ENCODE peak calls at places on chromosome 20, in seven cellular contexts. One of them, this sample, is unnamed. For H3K4me1, the result is how much of the 10 kb centered on the place peaks cover.

GRCh38 chr20:11270566-11270965 is 596.8 kb upstream of the JAG1 start:
- DNase-seq in tibial nerve: no peak
- DNase-seq in IMR-90: no peak
- DNase-seq in A549: no peak
- DNase-seq in adrenal gland: no peak
- DNase-seq in body of pancreas: no peak
- DNase-seq in H1: no peak
- DNase-seq in this sample: no peak

GRCh38 chr20:41615671-41616070 is 2.5 kb downstream of the CHD6 start:
- DNase-seq in tibial nerve: no peak
- DNase-seq in IMR-90: no peak
- DNase-seq in A549: no peak
- DNase-seq in adrenal gland: no peak
- DNase-seq in body of pancreas: no peak
- DNase-seq in H1: no peak
- DNase-seq in this sample: no peak

GRCh38 chr20:3160418-3160817 is 753 bp upstream of the FASTKD5 start:
- DNase-seq in tibial nerve: no peak
- DNase-seq in IMR-90: no peak
- DNase-seq in A549: no peak
- DNase-seq in adrenal gland: no peak
- DNase-seq in body of pancreas: no peak
- DNase-seq in H1: no peak
- DNase-seq in this sample: no peak

GRCh38 chr20:40294175-40294574 is 394.9 kb downstream of the MAFB start:
- DNase-seq in tibial nerve: no peak
- DNase-seq in IMR-90: no peak
- DNase-seq in A549: no peak
- DNase-seq in adrenal gland: no peak
- DNase-seq in body of pancreas: no peak
- DNase-seq in H1: no peak
- DNase-seq in this sample: no peak

GRCh38 chr20:31811796-31812728 is 7.1 kb upstream of the MYLK2 start:
- DNase-seq in tibial nerve: no peak
- DNase-seq in IMR-90: peak
- DNase-seq in A549: no peak
- DNase-seq in adrenal gland: no peak
- DNase-seq in body of pancreas: no peak
- DNase-seq in H1: no peak
- DNase-seq in this sample: no peak

GRCh38 chr20:44073011-44073674 is 113.8 kb downstream of the JPH2 start:
- DNase-seq in tibial nerve: no peak
- DNase-seq in IMR-90: no peak
- DNase-seq in A549: no peak
- DNase-seq in adrenal gland: no peak
- DNase-seq in body of pancreas: no peak
- DNase-seq in H1: peak
- DNase-seq in this sample: no peak

GRCh38 chr20:58569211-58570125 is 54.3 kb upstream of the APCDD1L start:
- DNase-seq in tibial nerve: no peak
- DNase-seq in IMR-90: no peak
- DNase-seq in A549: no peak
- DNase-seq in adrenal gland: no peak
- DNase-seq in body of pancreas: no peak
- DNase-seq in H1: no peak
- DNase-seq in this sample: peak

GRCh38 chr20:3166913-3167342 is 6.4 kb downstream of the LZTS3 start:
- DNase-seq in tibial nerve: no peak
- DNase-seq in IMR-90: no peak
- DNase-seq in A549: no peak
- DNase-seq in adrenal gland: no peak
- DNase-seq in body of pancreas: peak
- DNase-seq in H1: no peak
- DNase-seq in this sample: no peak

GRCh38 chr20:33694666-33695065 is 8.5 kb upstream of the E2F1 start:
- DNase-seq in tibial nerve: no peak
- DNase-seq in IMR-90: no peak
- DNase-seq in A549: no peak
- DNase-seq in adrenal gland: no peak
- DNase-seq in body of pancreas: no peak
- DNase-seq in H1: no peak
- DNase-seq in this sample: no peak

GRCh38 chr20:38418509-38419204 is 16.5 kb downstream of the SNHG17 start:
- DNase-seq in tibial nerve: no peak
- DNase-seq in IMR-90: peak
- DNase-seq in A549: no peak
- DNase-seq in adrenal gland: peak
- DNase-seq in body of pancreas: no peak
- DNase-seq in H1: no peak
- DNase-seq in this sample: no peak

GRCh38 chr20:32343438-32343837 is 14.7 kb upstream of the ASXL1 start:
- DNase-seq in tibial nerve: no peak
- DNase-seq in IMR-90: peak
- DNase-seq in A549: no peak
- DNase-seq in adrenal gland: peak
- DNase-seq in body of pancreas: no peak
- DNase-seq in H1: no peak
- DNase-seq in this sample: no peak

GRCh38 chr20:45934046-45934586 is 367 bp upstream of the PCIF1 start:
- DNase-seq in tibial nerve: peak
- DNase-seq in IMR-90: peak
- DNase-seq in A549: peak
- DNase-seq in adrenal gland: peak
- DNase-seq in body of pancreas: peak
- DNase-seq in H1: no peak
- DNase-seq in this sample: peak

GRCh38 chr20:14956026-14956425 is 618.6 kb upstream of the FLRT3 start:
- DNase-seq in tibial nerve: no peak
- DNase-seq in IMR-90: no peak
- DNase-seq in A549: peak
- DNase-seq in adrenal gland: no peak
- DNase-seq in body of pancreas: no peak
- DNase-seq in H1: no peak
- DNase-seq in this sample: no peak

GRCh38 chr20:24987873-24988835 is 4.4 kb downstream of the APMAP start:
- DNase-seq in tibial nerve: no peak
- DNase-seq in IMR-90: no peak
- DNase-seq in A549: no peak
- DNase-seq in adrenal gland: no peak
- DNase-seq in body of pancreas: no peak
- DNase-seq in H1: no peak
- DNase-seq in this sample: peak
- TF ChIP-seq POLR2A in tibial nerve: no peak
- TF ChIP-seq POLR2A in IMR-90: no peak
- TF ChIP-seq POLR2A in A549: no peak
- TF ChIP-seq POLR2A in adrenal gland: no peak
- TF ChIP-seq POLR2A in body of pancreas: no peak
- TF ChIP-seq POLR2A in H1: no peak
- TF ChIP-seq POLR2A in this sample: no peak

DNA sequence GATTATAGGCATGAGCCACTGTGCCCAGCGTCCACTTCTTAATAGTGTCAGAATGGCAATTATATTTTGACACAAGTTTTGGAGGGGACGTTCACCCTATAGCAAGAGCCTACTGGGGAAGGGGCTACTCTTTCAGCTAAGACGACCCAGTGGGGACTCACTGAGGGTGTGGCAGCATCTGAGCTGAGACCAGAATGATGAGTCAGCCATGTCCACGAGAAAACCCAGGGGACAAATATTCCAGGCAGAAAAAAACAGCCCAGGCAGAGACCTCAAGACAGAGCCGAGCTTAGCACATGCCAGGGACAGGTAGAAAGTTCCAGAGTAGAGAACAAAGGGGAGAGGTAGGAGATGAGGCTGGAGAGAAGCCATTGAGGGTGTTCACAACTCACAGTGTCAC is 11.1 kb downstream of the CNBD2 start:
- DNase-seq in tibial nerve: no peak
- DNase-seq in IMR-90: no peak
- DNase-seq in A549: no peak
- DNase-seq in adrenal gland: no peak
- DNase-seq in body of pancreas: no peak
- DNase-seq in H1: no peak
- DNase-seq in this sample: no peak
- H3K4me1 ChIP-seq in tibial nerve: under half
- H3K4me1 ChIP-seq in IMR-90: under half
- H3K4me1 ChIP-seq in A549: under half
- H3K4me1 ChIP-seq in adrenal gland: under half
- H3K4me1 ChIP-seq in body of pancreas: under half
- H3K4me1 ChIP-seq in H1: under half
- H3K4me1 ChIP-seq in this sample: under half

GRCh38 chr20:20710847-20711315 is 1.6 kb downstream of the RALGAPA2 start:
- DNase-seq in tibial nerve: no peak
- DNase-seq in IMR-90: no peak
- DNase-seq in A549: no peak
- DNase-seq in adrenal gland: no peak
- DNase-seq in body of pancreas: peak
- DNase-seq in H1: no peak
- DNase-seq in this sample: no peak

GRCh38 chr20:20713244-20713765 is 861 bp upstream of the RALGAPA2 start:
- DNase-seq in tibial nerve: no peak
- DNase-seq in IMR-90: no peak
- DNase-seq in A549: no peak
- DNase-seq in adrenal gland: no peak
- DNase-seq in body of pancreas: peak
- DNase-seq in H1: no peak
- DNase-seq in this sample: peak

GRCh38 chr20:20712004-20712473 is 405 bp downstream of the RALGAPA2 start:
- DNase-seq in tibial nerve: no peak
- DNase-seq in IMR-90: no peak
- DNase-seq in A549: no peak
- DNase-seq in adrenal gland: no peak
- DNase-seq in body of pancreas: peak
- DNase-seq in H1: no peak
- DNase-seq in this sample: no peak

GRCh38 chr20:20711413-20711812 is 1.0 kb downstream of the RALGAPA2 start:
- DNase-seq in tibial nerve: no peak
- DNase-seq in IMR-90: no peak
- DNase-seq in A549: no peak
- DNase-seq in adrenal gland: no peak
- DNase-seq in body of pancreas: no peak
- DNase-seq in H1: no peak
- DNase-seq in this sample: no peak

GRCh38 chr20:20712474-20713243 is at the start of gene RALGAPA2:
- DNase-seq in tibial nerve: peak
- DNase-seq in IMR-90: peak
- DNase-seq in A549: peak
- DNase-seq in adrenal gland: peak
- DNase-seq in body of pancreas: peak
- DNase-seq in H1: peak
- DNase-seq in this sample: peak
- TF ChIP-seq POLR2A in tibial nerve: peak
- TF ChIP-seq POLR2A in IMR-90: no peak
- TF ChIP-seq POLR2A in A549: peak
- TF ChIP-seq POLR2A in adrenal gland: peak
- TF ChIP-seq POLR2A in body of pancreas: peak
- TF ChIP-seq POLR2A in H1: no peak
- TF ChIP-seq POLR2A in this sample: peak

DNA sequence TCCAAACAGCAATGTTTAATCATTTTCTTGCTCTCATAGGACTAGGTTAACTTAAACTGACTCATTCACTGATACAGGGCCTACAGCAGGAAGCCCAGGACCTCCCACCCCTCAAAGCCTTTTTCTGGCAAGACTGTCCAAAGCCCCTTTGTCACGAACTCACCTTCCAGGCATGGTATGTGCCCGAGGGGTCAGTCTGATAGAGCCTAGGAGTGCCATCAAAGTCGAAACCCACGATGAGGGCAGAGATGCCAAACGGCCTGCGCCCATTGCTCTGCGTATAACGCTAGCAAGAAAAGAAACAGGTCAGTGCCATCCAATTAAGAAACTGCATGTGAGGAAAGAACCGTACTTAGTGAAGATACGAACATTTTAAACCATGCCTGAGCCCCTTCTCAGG is 4.3 kb downstream of the PSMA7 start:
- DNase-seq in tibial nerve: no peak
- DNase-seq in IMR-90: no peak
- DNase-seq in A549: no peak
- DNase-seq in adrenal gland: no peak
- DNase-seq in body of pancreas: no peak
- DNase-seq in H1: no peak
- DNase-seq in this sample: no peak
- H3K4me1 ChIP-seq in tibial nerve: under half
- H3K4me1 ChIP-seq in IMR-90: under half
- H3K4me1 ChIP-seq in A549: under half
- H3K4me1 ChIP-seq in adrenal gland: half or more
- H3K4me1 ChIP-seq in body of pancreas: under half
- H3K4me1 ChIP-seq in H1: under half
- H3K4me1 ChIP-seq in this sample: under half